ENCODE peak calls at places on chromosomes 4 and X, in nine cellular contexts. F is brain microvascular endothelial cell; V is OCI-LY7; Y is effector memory CD4-positive, alpha-beta T cell; D is CD8-positive, alpha-beta memory T cell; I is PC-3; T is heart right ventricle; C is heart left ventricle; P is endodermal cell. H is an unnamed sample.

GRCh38 chr4:183507928-183508327 is 3.1 kb downstream of the ING2 start:
- DNase-seq in F (no peak), V (no peak), Y (no peak), D (no peak), I (no peak), T (no peak), C (no peak), P (no peak), H (no peak)

GRCh38 chrX:131595120-131595519 is 51.2 kb downstream of the OR13H1 start:
- DNase-seq in F (no peak), V (no peak), Y (no peak), D (no peak), I (peak; percentile 10), T (no peak), C (no peak), P (no peak), H (no peak)

GRCh38 chrX:110732274-110732673 is 63.3 kb downstream of the CHRDL1 start:
- DNase-seq in F (no peak), V (no peak), Y (no peak), D (no peak), I (no peak), T (peak; percentile 6), C (peak; percentile 16), P (peak; percentile 48), H (no peak)

GRCh38 chr4:136412708-136413107 is 1119.6 kb downstream of the PCDH18 start:
- DNase-seq in F (peak; percentile 29), V (no peak), Y (no peak), D (no peak), I (no peak), T (no peak), C (no peak), P (no peak), H (peak; percentile 21)

GRCh38 chrX:19660604-19661003 is 145.3 kb upstream of the MAP3K15 start:
- DNase-seq in F (no peak), V (no peak), Y (no peak), D (no peak), I (no peak), T (no peak), C (no peak), P (no peak), H (no peak)

GRCh38 chr4:136946307-136946907 is 585.9 kb downstream of the PCDH18 start:
- DNase-seq in F (no peak), V (no peak), Y (no peak), D (no peak), I (no peak), T (no peak), C (no peak), P (peak; percentile 54), H (no peak)

GRCh38 chrX:55007633-55008032 is 7.5 kb downstream of the APEX2 start:
- DNase-seq in F (peak; percentile 59), V (no peak), Y (no peak), D (no peak), I (peak; percentile 86), T (peak; percentile 24), C (peak; percentile 25), P (no peak), H (peak; percentile 53)

GRCh38 chrX:69055193-69055592 is 110.1 kb downstream of the PJA1 start:
- DNase-seq in F (no peak), V (no peak), Y (no peak), D (no peak), I (no peak), T (no peak), C (no peak), P (peak; percentile 3), H (no peak)

GRCh38 chr4:1249148-1249730 is 309 bp upstream of the CTBP1 start:
- DNase-seq in F (peak; percentile 45), V (peak; percentile 93), Y (peak; percentile 73), D (peak; percentile 87), I (peak; percentile 78), T (peak; percentile 85), C (peak; percentile 91), P (peak; percentile 89), H (peak; percentile 81)

GRCh38 chrX:23554304-23554703 is 113.0 kb upstream of the PRDX4 start:
- DNase-seq in F (peak; percentile 7), V (peak; percentile 9), Y (no peak), D (no peak), I (peak; percentile 68), T (no peak), C (no peak), P (no peak), H (peak; percentile 20)

GRCh38 chr4:158327525-158327924 is 117.2 kb downstream of the TMEM144 start:
- DNase-seq in F (no peak), V (no peak), Y (no peak), D (no peak), I (no peak), T (no peak), C (no peak), P (peak; percentile 71), H (peak; percentile 30)

GRCh38 chrX:118566359-118566758 is 70.7 kb downstream of the DOCK11 start:
- DNase-seq in F (no peak), V (no peak), Y (no peak), D (no peak), I (peak; percentile 9), T (no peak), C (no peak), P (no peak), H (no peak)

GRCh38 chrX:11427082-11428033 is 134.1 kb downstream of the AMELX start:
- DNase-seq in F (no peak), V (no peak), Y (no peak), D (no peak), I (peak; percentile 26), T (peak; percentile 34), C (peak; percentile 51), P (peak; percentile 74), H (no peak)

GRCh38 chrX:11423362-11423818 is 130.2 kb downstream of the AMELX start:
- DNase-seq in F (peak; percentile 72), V (peak; percentile 21), Y (no peak), D (no peak), I (peak; percentile 51), T (peak; percentile 30), C (no peak), P (no peak), H (peak; percentile 30)

GRCh38 chrX:11426712-11427081 is 133.5 kb downstream of the AMELX start:
- DNase-seq in F (no peak), V (no peak), Y (no peak), D (no peak), I (no peak), T (no peak), C (no peak), P (no peak), H (no peak)

GRCh38 chrX:11423949-11424348 is 130.7 kb downstream of the AMELX start:
- DNase-seq in F (no peak), V (no peak), Y (no peak), D (no peak), I (no peak), T (no peak), C (no peak), P (no peak), H (no peak)

GRCh38 chrX:11424903-11425674 is 131.9 kb downstream of the AMELX start:
- DNase-seq in F (no peak), V (no peak), Y (no peak), D (no peak), I (peak; percentile 57), T (no peak), C (no peak), P (no peak), H (no peak)
- H3K27ac ChIP-seq in F (no peak overlapping the region), V (no peak overlapping the region), Y (no peak overlapping the region), D (peak overlapping the region; percentile 73), I (no peak overlapping the region), T (no peak overlapping the region), C (no peak overlapping the region), P (no peak overlapping the region), H (no peak overlapping the region)

GRCh38 chrX:38332505-38332904 is 5.2 kb upstream of the RPGR start:
- DNase-seq in F (no peak), V (no peak), Y (no peak), D (no peak), I (no peak), T (no peak), C (no peak), P (no peak), H (no peak)

GRCh38 chrX:38327007-38327774 is at the start of gene RPGR:
- DNase-seq in F (peak; percentile 89), V (peak; percentile 89), Y (peak; percentile 83), D (peak; percentile 91), I (peak; percentile 90), T (peak; percentile 94), C (peak; percentile 94), P (peak; percentile 97), H (peak; percentile 87)

GRCh38 chrX:38326086-38326485 is 1.2 kb downstream of the RPGR start:
- DNase-seq in F (no peak), V (no peak), Y (no peak), D (no peak), I (peak; percentile 45), T (no peak), C (no peak), P (no peak), H (no peak)

GRCh38 chrX:38327775-38328081 is 419 bp upstream of the RPGR start:
- DNase-seq in F (no peak), V (no peak), Y (no peak), D (no peak), I (no peak), T (no peak), C (no peak), P (no peak), H (no peak)
- H3K27ac ChIP-seq in F (no peak overlapping the region), V (no peak overlapping the region), Y (peak overlapping the region; percentile 84), D (peak overlapping the region; percentile 61), I (no peak overlapping the region), T (no peak overlapping the region), C (no peak overlapping the region), P (no peak overlapping the region), H (no peak overlapping the region)

GRCh38 chr4:7637971-7638370 is 203.2 kb upstream of the PSAPL1 start:
- DNase-seq in F (no peak), V (no peak), Y (no peak), D (no peak), I (no peak), T (no peak), C (no peak), P (no peak), H (no peak)

GRCh38 chr4:7641712-7642111 is 207.0 kb upstream of the PSAPL1 start:
- DNase-seq in F (no peak), V (no peak), Y (no peak), D (no peak), I (no peak), T (no peak), C (no peak), P (no peak), H (no peak)

GRCh38 chr4:7638984-7639789 is 204.5 kb upstream of the PSAPL1 start:
- DNase-seq in F (no peak), V (no peak), Y (no peak), D (no peak), I (no peak), T (no peak), C (no peak), P (no peak), H (no peak)

GRCh38 chr4:7638463-7638862 is 203.7 kb upstream of the PSAPL1 start:
- DNase-seq in F (no peak), V (no peak), Y (no peak), D (no peak), I (no peak), T (no peak), C (no peak), P (no peak), H (no peak)

GRCh38 chr4:7640136-7640535 is 205.4 kb upstream of the PSAPL1 start:
- DNase-seq in F (no peak), V (no peak), Y (no peak), D (no peak), I (no peak), T (no peak), C (no peak), P (no peak), H (no peak)
- H3K27ac ChIP-seq in F (no peak overlapping the region), V (no peak overlapping the region), Y (no peak overlapping the region), D (no peak overlapping the region), I (no peak overlapping the region), T (no peak overlapping the region), C (no peak overlapping the region), P (no peak overlapping the region), H (no peak overlapping the region)

GRCh38 chr4:152962160-152962559 is 26.0 kb downstream of the FHDC1 start:
- DNase-seq in F (no peak), V (no peak), Y (no peak), D (no peak), I (no peak), T (no peak), C (no peak), P (no peak), H (no peak)
- H3K27ac ChIP-seq in F (no peak overlapping the region), V (no peak overlapping the region), Y (no peak overlapping the region), D (no peak overlapping the region), I (no peak overlapping the region), T (no peak overlapping the region), C (no peak overlapping the region), P (no peak overlapping the region), H (no peak overlapping the region)

H was measured in mammary epithelial cell.